ENCODE peak calls at places on chromosomes 6 and 20, in four cellular contexts. D is right lobe of liver, X is IMR-90, E is heart left ventricle. B is an unnamed sample.

GRCh38 chr6:76831299-76831698 is 632.0 kb downstream of the HTR1B start:
- DNase-seq in D (no peak), X (no peak), E (no peak), B (no peak)

GRCh38 chr6:34556031-34556471 is at the start of gene SPDEF:
- DNase-seq in D (no peak), X (no peak), E (no peak), B (no peak)

GRCh38 chr6:28336284-28337024 is 506 bp upstream of the ZSCAN31 start:
- DNase-seq in D (no peak), X (peak; percentile 31), E (no peak), B (no peak)

GRCh38 chr6:110048221-110048875 is 70.2 kb downstream of the GPR6 start:
- DNase-seq in D (no peak), X (no peak), E (no peak), B (no peak)

GRCh38 chr6:151763303-151763702 is 44.2 kb upstream of the ESR1 start:
- DNase-seq in D (no peak), X (peak; percentile 21), E (no peak), B (no peak)

GRCh38 chr6:149060300-149060984 is 257.1 kb upstream of the TAB2 start:
- DNase-seq in D (no peak), X (peak; percentile 43), E (peak; percentile 70), B (no peak)

GRCh38 chr6:83381949-83382348 is 48.9 kb downstream of the ME1 start:
- DNase-seq in D (no peak), X (no peak), E (no peak), B (no peak)

GRCh38 chr6:13678255-13678983 is 33.2 kb downstream of the RANBP9 start:
- DNase-seq in D (no peak), X (no peak), E (no peak), B (no peak)

GRCh38 chr20:23235173-23236027 is 115.2 kb upstream of the NXT1 start:
- DNase-seq in D (peak; percentile 67), X (peak; percentile 54), E (peak; percentile 85), B (no peak)

GRCh38 chr20:62339647-62340062 is 27.5 kb downstream of the LAMA5 start:
- DNase-seq in D (no peak), X (no peak), E (peak; percentile 37), B (no peak)

GRCh38 chr20:20363449-20364015 is 4.4 kb upstream of the INSM1 start:
- DNase-seq in D (no peak), X (no peak), E (no peak), B (no peak)

GRCh38 chr20:2749951-2750342 is 50.5 kb downstream of the CPXM1 start:
- DNase-seq in D (no peak), X (no peak), E (no peak), B (no peak)

GRCh38 chr6:68633654-68634502 is 1.2 kb upstream of the ADGRB3 start:
- DNase-seq in D (no peak), X (no peak), E (no peak), B (no peak)

GRCh38 chr6:38973178-38974057 is 75.2 kb upstream of the GLP1R start:
- DNase-seq in D (no peak), X (peak; percentile 79), E (no peak), B (no peak)

GRCh38 chr6:89432875-89433636 is at the start of gene ANKRD6:
- DNase-seq in D (peak; percentile 82), X (no peak), E (peak; percentile 90), B (peak; percentile 87)

GRCh38 chr20:50207026-50207425 is 16.4 kb downstream of the CEBPB start:
- DNase-seq in D (no peak), X (no peak), E (no peak), B (no peak)

GRCh38 chr6:151276112-151276745 is 36.5 kb downstream of the AKAP12 start:
- DNase-seq in D (no peak), X (peak; percentile 43), E (no peak), B (no peak)

GRCh38 chr6:109854541-109855308 is 123.4 kb upstream of the GPR6 start:
- DNase-seq in D (no peak), X (no peak), E (no peak), B (no peak)

GRCh38 chr6:20953019-20953418 is 418.8 kb downstream of the CDKAL1 start:
- DNase-seq in D (no peak), X (no peak), E (no peak), B (no peak)

GRCh38 chr6:42201382-42201781 is 6.6 kb upstream of the GUCA1B start:
- DNase-seq in D (peak; percentile 28), X (peak; percentile 30), E (no peak), B (no peak)

GRCh38 chr6:144150673-144151009 is 324 bp downstream of the STX11 start:
- DNase-seq in D (no peak), X (peak; percentile 18), E (peak; percentile 56), B (no peak)

GRCh38 chr6:121460170-121460569 is 24.7 kb downstream of the GJA1 start:
- DNase-seq in D (no peak), X (no peak), E (no peak), B (no peak)

GRCh38 chr6:2231438-2231837 is 14.0 kb downstream of the GMDS start:
- DNase-seq in D (no peak), X (peak; percentile 18), E (no peak), B (no peak)

GRCh38 chr20:43331911-43332310 is 125.8 kb upstream of the SRSF6 start:
- DNase-seq in D (no peak), X (no peak), E (no peak), B (no peak)

GRCh38 chr20:36202891-36203338 is 33.4 kb upstream of the AAR2 start:
- DNase-seq in D (peak; percentile 73), X (peak; percentile 19), E (peak; percentile 84), B (no peak)

GRCh38 chr6:85081102-85081501 is 316.7 kb upstream of the TBX18 start:
- DNase-seq in D (no peak), X (no peak), E (no peak), B (no peak)

GRCh38 chr20:13199279-13199678 is 21.8 kb upstream of the ISM1 start:
- DNase-seq in D (no peak), X (no peak), E (no peak), B (no peak)

GRCh38 chr6:147949981-147950622 is 392.5 kb upstream of the SASH1 start:
- DNase-seq in D (no peak), X (peak; percentile 35), E (no peak), B (no peak)

GRCh38 chr20:24779166-24779565 is 169.9 kb upstream of the CST7 start:
- DNase-seq in D (peak; percentile 22), X (no peak), E (no peak), B (no peak)

GRCh38 chr6:133396225-133396624 is 155.1 kb downstream of the EYA4 start:
- DNase-seq in D (no peak), X (no peak), E (no peak), B (no peak)

GRCh38 chr6:2872417-2873358 is 30.4 kb downstream of the SERPINB9 start:
- DNase-seq in D (no peak), X (no peak), E (no peak), B (no peak)

GRCh38 chr20:50222568-50223320 is 32.1 kb downstream of the CEBPB start:
- DNase-seq in D (no peak), X (no peak), E (no peak), B (no peak)

GRCh38 chr6:408148-408547 is 16.6 kb downstream of the IRF4 start:
- DNase-seq in D (no peak), X (no peak), E (no peak), B (no peak)
- TF ChIP-seq CTCF in D (no peak), X (no peak), E (no peak), B (no peak)

GRCh38 chr20:53678990-53679596 is 85.5 kb upstream of the ZNF217 start:
- DNase-seq in D (no peak), X (peak; percentile 27), E (no peak), B (no peak)

GRCh38 chr20:53677447-53678314 is 84.0 kb upstream of the ZNF217 start:
- DNase-seq in D (peak; percentile 85), X (peak; percentile 46), E (no peak), B (no peak)

GRCh38 chr20:53676987-53677386 is 83.3 kb upstream of the ZNF217 start:
- DNase-seq in D (no peak), X (no peak), E (no peak), B (no peak)

GRCh38 chr20:53679597-53680309 is 86.1 kb upstream of the ZNF217 start:
- DNase-seq in D (no peak), X (no peak), E (no peak), B (no peak)

DNA sequence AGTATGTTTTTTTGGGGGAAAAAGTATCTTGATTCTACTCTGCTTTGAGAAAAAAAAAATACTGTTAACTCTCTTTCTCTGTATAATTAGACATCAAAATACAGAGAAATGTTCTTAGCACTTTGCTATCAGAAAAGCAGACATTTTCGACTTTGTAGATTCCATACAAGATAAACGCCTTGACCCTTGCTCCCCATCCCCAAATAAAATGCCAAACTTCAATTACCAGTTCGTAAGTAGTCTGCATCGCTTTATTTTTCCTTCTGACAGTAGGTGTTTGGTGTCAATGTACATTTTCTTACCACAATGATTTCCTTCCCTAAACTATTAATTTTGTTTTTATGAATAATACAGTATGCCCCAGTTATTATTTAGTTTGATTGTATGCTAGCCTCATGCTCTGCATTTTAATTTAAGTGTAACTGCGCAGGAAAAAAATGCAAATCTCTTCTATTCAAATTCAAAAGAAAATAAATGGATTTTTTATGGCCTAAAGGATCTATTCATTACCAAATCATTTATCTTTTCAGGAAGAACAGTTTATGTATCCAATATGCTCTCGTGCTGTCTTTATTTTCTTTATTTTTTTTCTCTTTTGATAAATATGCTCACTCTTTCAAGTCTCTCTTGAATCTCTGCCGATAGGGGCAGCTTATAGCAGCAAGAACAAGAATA is 84.8 kb upstream of the ZNF217 start:
- DNase-seq in D (no peak), X (peak; percentile 20), E (no peak), B (no peak)
- TF ChIP-seq CTCF in D (no peak), X (peak; percentile 14), E (no peak), B (peak; percentile 22)

DNA sequence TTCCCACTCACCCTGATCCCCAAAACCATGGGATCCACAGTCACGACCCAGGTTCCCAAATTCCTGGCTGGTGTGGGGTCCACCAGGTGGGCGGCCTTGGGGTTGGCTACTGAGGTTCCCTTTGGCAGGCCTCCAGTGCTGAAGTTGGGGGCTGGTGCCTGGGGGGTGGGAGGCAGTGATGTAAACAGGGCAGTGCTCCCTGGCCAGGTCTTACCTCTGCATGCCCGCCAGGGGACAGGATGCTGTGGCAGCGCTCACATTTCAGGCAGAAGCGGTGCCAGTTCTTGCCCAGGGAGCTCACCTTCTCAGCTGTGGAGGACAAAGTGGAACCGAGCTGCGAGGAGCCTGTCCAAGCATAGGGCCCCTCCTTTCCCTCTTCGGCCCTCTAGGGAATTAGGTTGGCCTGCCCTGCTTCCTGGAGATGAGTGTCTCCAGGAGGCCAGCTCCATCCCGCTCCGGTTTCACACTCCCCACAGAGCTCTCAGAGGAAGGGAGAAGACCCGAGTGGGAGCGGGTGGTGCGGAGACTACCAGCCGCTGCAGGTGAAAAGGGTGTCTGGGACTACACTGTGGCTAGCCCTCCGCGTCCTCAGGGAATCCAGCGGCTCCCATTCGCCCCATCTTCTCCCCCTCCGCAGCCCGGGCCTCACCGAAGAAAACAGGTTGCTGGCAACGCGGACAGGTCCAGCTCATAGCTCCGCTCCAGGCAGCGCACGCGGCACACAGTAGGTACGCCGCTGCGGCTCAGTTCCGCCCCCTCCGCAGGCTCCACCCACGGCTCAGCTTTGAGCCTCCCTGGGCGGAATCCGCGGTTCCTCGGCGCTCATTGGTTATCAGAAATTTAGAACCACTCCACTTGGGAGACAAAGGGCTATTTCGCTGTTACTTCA is at the start of gene CRIP3:
- DNase-seq in D (peak; percentile 82), X (no peak), E (no peak), B (no peak)
- TF ChIP-seq CTCF in D (peak; percentile 51), X (peak; percentile 15), E (peak; percentile 7), B (peak; percentile 60)

GRCh38 chr6:92270365-92270764 is 1149.0 kb downstream of the EPHA7 start:
- DNase-seq in D (no peak), X (no peak), E (no peak), B (no peak)

GRCh38 chr6:92263864-92264263 is 1155.5 kb downstream of the EPHA7 start:
- DNase-seq in D (no peak), X (no peak), E (no peak), B (no peak)

GRCh38 chr6:92271101-92271500 is 1148.3 kb downstream of the EPHA7 start:
- DNase-seq in D (no peak), X (no peak), E (no peak), B (no peak)

GRCh38 chr6:92267335-92267734 is 1152.0 kb downstream of the EPHA7 start:
- DNase-seq in D (no peak), X (no peak), E (no peak), B (no peak)
- TF ChIP-seq CTCF in D (no peak), X (no peak), E (no peak), B (no peak)